ENCODE peak calls at places on chromosomes 12 and 14, in four cellular contexts. W is H9, S is IMR-90, F is H1. Y is an unnamed sample.

GRCh38 chr12:48420031-48420775 is 52.2 kb upstream of the ANP32D start:
- DNase-seq in W (no peak), S (no peak), F (no peak), Y (peak; percentile 63)

GRCh38 chr12:4045433-4045760 is 172.2 kb upstream of the PARP11 start:
- DNase-seq in W (no peak), S (no peak), F (peak; percentile 20), Y (no peak)

GRCh38 chr14:49586673-49587460 is 687 bp upstream of the RPS29 start:
- DNase-seq in W (no peak), S (peak; percentile 82), F (no peak), Y (peak; percentile 86)

GRCh38 chr14:74569826-74570591 is 42.0 kb downstream of the LTBP2 start:
- DNase-seq in W (no peak), S (peak; percentile 21), F (no peak), Y (no peak)

GRCh38 chr14:105161314-105161713 is 7.3 kb downstream of the JAG2 start:
- DNase-seq in W (no peak), S (no peak), F (no peak), Y (no peak)

GRCh38 chr14:103061482-103061976 is 4.2 kb upstream of the CDC42BPB start:
- DNase-seq in W (no peak), S (no peak), F (no peak), Y (no peak)

GRCh38 chr12:107236824-107237467 is 143.6 kb upstream of the CRY1 start:
- DNase-seq in W (no peak), S (peak; percentile 54), F (no peak), Y (peak; percentile 20)

GRCh38 chr12:30959110-30959710 is 32.7 kb downstream of the TSPAN11 start:
- DNase-seq in W (no peak), S (no peak), F (no peak), Y (no peak)

GRCh38 chr14:22835505-22835904 is 880 bp upstream of the MMP14 start:
- DNase-seq in W (no peak), S (no peak), F (no peak), Y (no peak)

GRCh38 chr14:105486974-105487448 is 325 bp downstream of the CRIP1 start:
- DNase-seq in W (no peak), S (no peak), F (peak; percentile 70), Y (no peak)

GRCh38 chr12:21813751-21814150 is 39.2 kb upstream of the KCNJ8 start:
- DNase-seq in W (no peak), S (no peak), F (no peak), Y (no peak)

GRCh38 chr12:685388-685787 is 22.1 kb upstream of the NINJ2 start:
- DNase-seq in W (no peak), S (peak; percentile 28), F (no peak), Y (peak; percentile 73)

DNA sequence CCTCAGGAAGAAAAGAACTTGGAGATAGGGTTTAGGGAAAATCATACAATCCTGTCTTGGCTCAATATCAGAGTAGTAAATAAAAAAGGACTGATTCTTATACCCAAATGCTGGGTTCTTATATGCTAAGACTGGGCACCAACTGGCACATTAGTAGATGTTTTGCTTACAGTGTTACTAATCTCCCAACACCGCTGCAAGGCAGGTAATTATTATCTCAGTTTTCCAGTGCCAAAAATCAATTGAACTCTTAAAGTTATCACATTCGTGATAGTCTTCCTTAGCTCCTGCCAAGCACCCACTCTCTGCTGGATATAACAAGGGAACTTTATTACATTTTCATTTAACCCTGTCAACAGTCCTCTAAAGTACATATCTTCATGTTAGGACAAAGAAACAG is 25.0 kb upstream of the HIGD1C start:
- DNase-seq in W (no peak), S (no peak), F (no peak), Y (no peak)
- H2BK120ac ChIP-seq in W (no peak overlapping the region), S (no peak overlapping the region), F (no peak overlapping the region), Y (no peak overlapping the region)

DNA sequence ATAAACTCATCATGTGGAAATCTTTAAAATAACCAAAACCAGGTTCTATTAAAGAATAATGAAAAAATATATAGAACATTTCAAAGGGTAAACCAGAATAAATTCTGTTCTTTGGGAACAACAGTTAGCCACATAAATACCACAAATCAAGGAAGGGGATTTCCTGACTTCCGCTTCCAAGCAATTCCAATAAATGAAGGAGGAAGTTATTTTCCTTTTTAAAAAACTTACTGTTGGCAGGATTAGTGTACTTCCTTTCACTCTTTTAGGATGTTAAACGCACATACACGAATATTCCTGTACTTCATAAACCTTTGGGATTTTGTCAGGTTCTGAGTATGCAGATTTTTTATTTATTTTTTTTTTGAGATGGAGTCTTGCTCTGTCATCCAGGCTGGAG is 13.7 kb upstream of the LIMA1 start:
- DNase-seq in W (no peak), S (no peak), F (no peak), Y (no peak)
- H4K5ac ChIP-seq in W (no peak overlapping the region), S (no peak overlapping the region), F (no peak overlapping the region), Y (no peak overlapping the region)

GRCh38 chr12:75481774-75482173 is 1.2 kb downstream of the GLIPR1 start:
- DNase-seq in W (no peak), S (peak; percentile 79), F (no peak), Y (no peak)

GRCh38 chr12:75481013-75481705 is 604 bp downstream of the GLIPR1 start:
- DNase-seq in W (no peak), S (no peak), F (no peak), Y (no peak)

GRCh38 chr12:75480469-75480949 is at the start of gene GLIPR1:
- DNase-seq in W (no peak), S (peak; percentile 99), F (no peak), Y (peak; percentile 62)

GRCh38 chr12:75478395-75478794 is 2.2 kb upstream of the GLIPR1 start:
- DNase-seq in W (no peak), S (peak; percentile 78), F (no peak), Y (no peak)

DNA sequence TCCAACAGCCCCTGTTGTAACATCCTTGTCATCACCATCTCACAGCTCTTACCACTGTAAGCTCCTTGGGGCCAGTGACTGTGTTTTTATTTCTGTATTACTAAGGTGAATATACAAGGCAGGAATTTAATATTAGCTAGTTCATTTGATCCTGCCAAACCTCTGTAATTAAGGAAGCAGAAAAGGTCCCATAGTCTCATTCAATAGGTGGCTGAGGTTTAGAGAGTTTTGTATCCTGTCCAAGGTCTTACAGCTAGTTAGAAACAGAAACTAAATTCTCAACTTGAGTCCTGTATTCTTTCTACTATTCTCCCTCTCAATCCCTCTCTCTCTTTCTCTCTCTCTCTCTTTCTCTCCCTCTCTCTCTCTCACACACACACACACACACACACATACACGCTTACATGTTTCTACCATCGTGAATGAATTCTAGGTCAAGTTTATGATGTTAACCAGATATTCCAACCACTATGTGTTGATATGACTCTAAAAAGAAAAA is 543 bp upstream of the GLIPR1 start:
- DNase-seq in W (no peak), S (peak; percentile 81), F (no peak), Y (no peak)
- H2BK120ac ChIP-seq in W (no peak overlapping the region), S (peak overlapping the region; percentile 92), F (no peak overlapping the region), Y (no peak overlapping the region)

GRCh38 chr12:131065801-131066200 is 112.1 kb downstream of the ADGRD1 start:
- DNase-seq in W (peak; percentile 17), S (no peak), F (no peak), Y (no peak)

GRCh38 chr12:131066207-131066885 is 112.6 kb downstream of the ADGRD1 start:
- DNase-seq in W (peak; percentile 24), S (no peak), F (no peak), Y (no peak)

GRCh38 chr12:131065279-131065678 is 111.6 kb downstream of the ADGRD1 start:
- DNase-seq in W (peak; percentile 25), S (no peak), F (no peak), Y (no peak)

GRCh38 chr12:131066886-131067490 is 113.3 kb downstream of the ADGRD1 start:
- DNase-seq in W (peak; percentile 13), S (no peak), F (no peak), Y (no peak)

GRCh38 chr12:131067993-131068942 is 114.6 kb downstream of the ADGRD1 start:
- DNase-seq in W (peak; percentile 24), S (no peak), F (no peak), Y (no peak)
- H4K5ac ChIP-seq in W (no peak overlapping the region), S (no peak overlapping the region), F (no peak overlapping the region), Y (no peak overlapping the region)

GRCh38 chr12:124679533-124680371 is 112.3 kb upstream of the NCOR2 start:
- DNase-seq in W (no peak), S (no peak), F (no peak), Y (no peak)
- H2BK120ac ChIP-seq in W (no peak overlapping the region), S (peak overlapping the region; percentile 82), F (no peak overlapping the region), Y (no peak overlapping the region)

GRCh38 chr12:17192721-17193120 is 586.8 kb upstream of the LMO3 start:
- DNase-seq in W (no peak), S (no peak), F (no peak), Y (no peak)
- H4K5ac ChIP-seq in W (no peak overlapping the region), S (no peak overlapping the region), F (no peak overlapping the region), Y (no peak overlapping the region)

DNA sequence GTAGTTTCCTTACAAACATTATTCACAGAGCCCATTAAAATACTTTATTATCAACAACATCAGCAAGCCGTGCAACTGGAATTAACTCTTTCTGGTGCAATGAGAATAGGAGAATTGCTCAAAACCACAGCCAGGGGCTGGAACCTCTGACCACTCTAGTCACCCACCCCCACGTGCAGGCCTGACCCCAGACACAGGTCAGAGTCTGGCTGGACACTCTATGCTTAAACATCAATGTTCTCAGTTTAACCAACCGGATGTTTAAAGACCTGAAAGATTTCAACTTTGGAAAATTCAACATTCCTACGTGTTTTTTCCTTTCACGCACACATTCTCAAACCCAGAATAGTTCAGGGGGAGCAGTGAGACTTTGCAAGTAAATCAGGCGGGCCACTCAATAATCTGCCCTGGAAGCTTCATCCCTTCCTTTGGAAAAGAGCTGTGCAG is 65.1 kb downstream of the FOXN3 start:
- DNase-seq in W (no peak), S (no peak), F (peak; percentile 43), Y (no peak)
- H2BK120ac ChIP-seq in W (no peak overlapping the region), S (peak overlapping the region; percentile 38), F (peak overlapping the region; percentile 73), Y (peak overlapping the region; percentile 35)

Y was measured in mesendoderm.